ENCODE peak calls at places on chromosome 21, in four cellular contexts. C, K, W and U are unnamed samples.

GRCh38 chr21:34061983-34062382 is 11.4 kb upstream of the MRPS6 start:
- DNase-seq in C (no peak), W (no peak), K (no peak), U (no peak)

GRCh38 chr21:42406201-42406601 is 2.5 kb downstream of the UBASH3A start:
- DNase-seq in W (no peak), K (no peak), C (no peak), U (no peak)

GRCh38 chr21:22231013-22231412 is 1232.8 kb downstream of the NCAM2 start:
- DNase-seq in W (no peak), K (no peak), C (no peak), U (no peak)

GRCh38 chr21:44487831-44488230 is 32.5 kb downstream of the LRRC3 start:
- DNase-seq in K (no peak), C (no peak), W (no peak), U (no peak)

GRCh38 chr21:33660406-33660805 is 18.1 kb downstream of the ITSN1 start:
- DNase-seq in W (no peak), C (no peak), K (no peak), U (no peak)

GRCh38 chr21:46193829-46194373 is 9.6 kb upstream of the SPATC1L start:
- DNase-seq in C (no peak), K (no peak), W (peak), U (no peak)

GRCh38 chr21:45964649-45965048 is 16.9 kb upstream of the COL6A1 start:
- DNase-seq in W (no peak), C (no peak), K (no peak), U (no peak)

GRCh38 chr21:35988396-35989140 is 71.8 kb downstream of the SETD4 start:
- DNase-seq in C (no peak), W (no peak), K (no peak), U (no peak)

GRCh38 chr21:8990326-8991087 is 1530.9 kb upstream of the TPTE start:
- DNase-seq in K (peak), W (no peak), C (no peak), U (no peak)

GRCh38 chr21:36388835-36389234 is 3.6 kb downstream of the CHAF1B start:
- DNase-seq in W (no peak), K (peak), C (no peak), U (no peak)

GRCh38 chr21:32603131-32603530 is 9.0 kb downstream of the CFAP298 start:
- DNase-seq in K (no peak), W (no peak), C (no peak), U (no peak)

GRCh38 chr21:37176716-37177115 is 90.4 kb downstream of the VPS26C start:
- DNase-seq in W (peak), C (no peak), K (no peak), U (no peak)

GRCh38 chr21:34513109-34513675 is 1.2 kb upstream of the KCNE1 start:
- DNase-seq in K (no peak), C (no peak), W (no peak), U (no peak)

GRCh38 chr21:42002421-42002958 is 7.7 kb downstream of the ZBTB21 start:
- DNase-seq in W (no peak), K (peak), C (peak), U (peak)

GRCh38 chr21:43868461-43868860 is 3.4 kb downstream of the AGPAT3 start:
- DNase-seq in K (no peak), W (peak), C (no peak), U (no peak)

GRCh38 chr21:20329636-20330035 is 668.6 kb upstream of the NCAM2 start:
- DNase-seq in C (no peak), K (no peak), W (no peak), U (no peak)

GRCh38 chr21:33688343-33688742 is 46.0 kb downstream of the ITSN1 start:
- DNase-seq in C (no peak), W (no peak), K (no peak), U (no peak)

GRCh38 chr21:46092811-46093667 is 4.9 kb upstream of the COL6A2 start:
- DNase-seq in C (no peak), K (no peak), W (peak), U (no peak)

GRCh38 chr21:17828223-17828622 is 9.1 kb upstream of the C21orf91 start:
- DNase-seq in W (no peak), C (no peak), K (no peak), U (peak)

GRCh38 chr21:45487161-45487806 is 55.0 kb downstream of the SLC19A1 start:
- DNase-seq in W (no peak), C (no peak), K (no peak), U (no peak)

GRCh38 chr21:18443085-18443484 is 39.5 kb upstream of the TMPRSS15 start:
- DNase-seq in W (no peak), C (no peak), K (no peak), U (no peak)

GRCh38 chr21:34835526-34835925 is 166.7 kb downstream of the CLIC6 start:
- DNase-seq in W (no peak), K (no peak), C (no peak), U (peak)

GRCh38 chr21:45861156-45861870 is 120.3 kb upstream of the COL6A1 start:
- DNase-seq in K (no peak), W (no peak), C (no peak), U (no peak)

GRCh38 chr21:35170244-35170756 is 121.2 kb upstream of the RUNX1 start:
- DNase-seq in C (no peak), K (no peak), W (no peak), U (no peak)

GRCh38 chr21:42760977-42761751 is 107.7 kb downstream of the PDE9A start:
- DNase-seq in C (no peak), W (no peak), K (no peak), U (no peak)

GRCh38 chr21:43727571-43728466 is 8.9 kb downstream of the PDXK start:
- DNase-seq in C (no peak), K (no peak), W (peak), U (no peak)

GRCh38 chr21:45889961-45890360 is 91.6 kb upstream of the COL6A1 start:
- DNase-seq in K (no peak), C (no peak), W (no peak), U (no peak)

GRCh38 chr21:17495680-17496079 is 17.2 kb upstream of the CXADR start:
- DNase-seq in K (no peak), C (no peak), W (no peak), U (peak)

GRCh38 chr21:44329971-44330681 is 9.1 kb downstream of the CFAP410 start:
- DNase-seq in C (no peak), W (no peak), K (no peak), U (no peak)

GRCh38 chr21:43731476-43731875 is 12.5 kb downstream of the PDXK start:
- DNase-seq in K (peak), W (peak), C (no peak), U (no peak)

GRCh38 chr21:27426196-27426595 is 459.3 kb upstream of the ADAMTS5 start:
- DNase-seq in W (no peak), C (no peak), K (no peak), U (no peak)

GRCh38 chr21:27425574-27425973 is 458.7 kb upstream of the ADAMTS5 start:
- DNase-seq in W (no peak), C (peak), K (no peak), U (no peak)

GRCh38 chr21:27424601-27425000 is 457.7 kb upstream of the ADAMTS5 start:
- DNase-seq in W (no peak), K (no peak), C (no peak), U (no peak)

GRCh38 chr21:27423906-27424595 is 457.2 kb upstream of the ADAMTS5 start:
- DNase-seq in W (no peak), K (no peak), C (peak), U (no peak)

GRCh38 chr21:27425172-27425571 is 458.3 kb upstream of the ADAMTS5 start:
- DNase-seq in W (no peak), K (no peak), C (no peak), U (no peak)
- TF ChIP-seq CTCF in W (no peak), K (no peak), C (peak), U (no peak)

GRCh38 chr21:39087238-39087975 is 95.8 kb downstream of the PSMG1 start:
- DNase-seq in W (no peak), K (no peak), C (no peak), U (no peak)

GRCh38 chr21:39084979-39085729 is 98.1 kb downstream of the PSMG1 start:
- DNase-seq in C (no peak), W (no peak), K (no peak), U (no peak)

GRCh38 chr21:39085843-39086415 is 97.3 kb downstream of the PSMG1 start:
- DNase-seq in K (no peak), C (no peak), W (no peak), U (no peak)

GRCh38 chr21:39087976-39088370 is 95.3 kb downstream of the PSMG1 start:
- DNase-seq in W (no peak), K (no peak), C (no peak), U (no peak)

DNA sequence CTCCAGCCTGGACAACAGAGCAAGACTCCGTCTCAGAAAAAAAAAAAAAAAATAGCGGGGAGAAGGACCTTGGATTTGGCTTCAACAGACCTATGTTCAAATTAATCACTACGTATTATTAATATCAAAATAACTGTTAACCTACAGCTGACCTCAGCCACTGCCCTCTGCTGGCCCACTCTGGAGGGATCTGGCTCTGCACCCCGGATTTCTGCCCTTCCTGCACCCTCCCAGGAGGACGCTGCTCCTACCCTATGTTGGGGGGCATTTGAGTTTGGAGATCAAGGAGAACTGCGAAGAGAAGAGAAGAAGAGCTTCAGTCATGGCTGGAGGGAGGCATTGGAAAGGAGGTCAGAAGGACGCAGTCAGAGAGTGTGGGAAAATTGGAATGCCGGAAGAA is 96.7 kb downstream of the PSMG1 start:
- DNase-seq in K (no peak), C (no peak), W (no peak), U (no peak)
- TF ChIP-seq CTCF in K (peak), C (no peak), W (no peak), U (peak)

DNA sequence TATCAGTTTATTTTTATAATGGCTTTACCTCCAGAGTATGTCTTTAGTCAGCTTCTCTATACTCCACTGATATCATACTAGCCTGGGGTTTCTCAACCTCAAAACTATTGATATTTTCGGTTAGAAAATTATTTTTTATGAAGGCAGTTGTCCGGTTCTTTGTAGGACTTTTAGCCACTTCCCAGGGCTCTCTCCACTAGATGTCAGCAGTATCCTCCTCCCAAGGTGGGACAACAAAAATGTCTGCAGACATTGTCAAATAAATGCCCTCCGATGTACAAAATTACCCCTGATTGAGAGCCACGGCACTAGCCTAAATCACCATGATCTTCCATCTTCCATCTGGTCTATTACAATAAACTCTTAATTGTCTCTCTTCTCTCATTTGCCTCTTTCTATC is 4.1 kb upstream of the GRIK1 start:
- DNase-seq in W (no peak), K (no peak), C (no peak), U (no peak)
- TF ChIP-seq CTCF in W (no peak), K (no peak), C (no peak), U (no peak)

DNA sequence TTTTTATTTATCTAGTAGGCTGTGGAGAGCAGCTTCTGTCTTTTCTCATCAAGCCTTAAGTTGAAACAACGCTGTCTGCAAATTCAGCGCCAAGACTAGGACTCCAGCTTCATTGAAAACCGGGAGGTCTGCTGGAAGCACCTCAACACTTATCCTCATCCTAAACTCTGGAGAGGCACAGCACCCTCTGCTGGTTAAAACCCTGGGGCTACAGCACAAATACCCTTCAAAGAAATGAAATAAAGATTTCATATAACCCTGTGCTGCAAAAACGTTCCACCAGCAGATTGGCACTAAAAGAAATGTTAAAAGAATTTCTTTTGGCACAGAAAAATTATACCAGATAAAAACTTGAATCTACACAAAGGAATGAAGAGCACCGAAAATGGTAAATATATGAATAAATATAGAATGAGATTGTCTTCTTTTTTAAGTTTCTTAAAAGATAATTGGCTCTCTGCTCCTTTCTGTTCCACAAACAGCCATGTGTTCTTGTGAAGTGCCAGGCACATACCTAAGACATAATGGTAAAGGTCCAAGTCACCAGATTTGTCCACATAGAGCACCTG is 227.7 kb upstream of the SAMSN1 start:
- DNase-seq in C (no peak), W (peak), K (no peak), U (no peak)
- TF ChIP-seq CTCF in C (no peak), W (no peak), K (peak), U (peak)

DNA sequence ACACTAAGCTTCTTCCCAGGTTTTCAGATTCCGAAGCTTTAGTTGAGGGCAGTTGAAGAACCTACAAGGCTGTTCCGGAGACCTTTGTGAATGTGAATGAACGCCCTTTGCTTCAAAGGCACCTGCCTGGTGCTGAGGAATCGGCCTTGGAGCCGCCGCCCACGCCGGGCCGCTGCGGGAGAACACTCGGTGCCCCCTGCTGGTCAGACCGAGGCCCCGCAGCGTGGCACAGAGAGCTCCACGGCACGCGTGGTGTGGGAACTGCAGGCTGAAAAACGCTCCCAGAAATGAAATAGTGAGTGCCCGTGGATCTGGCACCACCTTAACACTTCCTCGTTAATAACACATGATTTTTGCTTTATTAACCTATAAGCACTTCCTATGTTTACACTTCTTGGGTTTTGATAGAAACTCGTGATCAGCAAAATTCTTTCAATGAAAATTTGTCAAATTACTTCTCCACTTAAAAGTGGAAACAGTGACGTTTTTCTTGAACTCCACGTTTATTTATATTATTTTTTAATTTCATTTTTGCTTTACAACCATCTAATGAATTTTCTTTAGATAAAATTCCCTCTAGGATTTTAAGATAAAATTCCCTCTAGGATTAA is 460.6 kb downstream of the DSCAM start:
- DNase-seq in K (no peak), C (no peak), W (peak), U (no peak)
- TF ChIP-seq CTCF in K (peak), C (peak), W (no peak), U (peak)